ENCODE peak calls at places on chromosomes 4 and X, in ten cellular contexts. One of them, this sample, is unnamed.

GRCh38 chr4:61853041-61853440 is 652.9 kb downstream of the ADGRL3 start:
- ATAC-seq in right cardiac atrium: no peak
- ATAC-seq in natural killer cell: no peak
- ATAC-seq in effector memory CD8-positive, alpha-beta T cell: no peak
- ATAC-seq in T-helper 17 cell: no peak
- ATAC-seq in upper lobe of right lung: no peak
- ATAC-seq in A549: no peak
- ATAC-seq in RWPE2: no peak
- ATAC-seq in HCT116: no peak
- ATAC-seq in heart left ventricle: no peak
- ATAC-seq in this sample: no peak

GRCh38 chr4:2222838-2223237 is 19.1 kb downstream of the HAUS3 start:
- ATAC-seq in T-helper 17 cell: no peak
- ATAC-seq in HCT116: no peak
- ATAC-seq in right cardiac atrium: no peak
- ATAC-seq in upper lobe of right lung: no peak
- ATAC-seq in A549: no peak
- ATAC-seq in effector memory CD8-positive, alpha-beta T cell: no peak
- ATAC-seq in RWPE2: no peak
- ATAC-seq in natural killer cell: no peak
- ATAC-seq in heart left ventricle: no peak
- ATAC-seq in this sample: no peak

GRCh38 chrX:19827088-19827487 is 60.3 kb downstream of the SH3KBP1 start:
- ATAC-seq in natural killer cell: no peak
- ATAC-seq in right cardiac atrium: no peak
- ATAC-seq in effector memory CD8-positive, alpha-beta T cell: no peak
- ATAC-seq in T-helper 17 cell: peak; percentile 32
- ATAC-seq in A549: no peak
- ATAC-seq in RWPE2: no peak
- ATAC-seq in upper lobe of right lung: no peak
- ATAC-seq in heart left ventricle: no peak
- ATAC-seq in HCT116: no peak
- ATAC-seq in this sample: no peak

GRCh38 chr4:7844247-7844991 is 95.2 kb downstream of the AFAP1 start:
- ATAC-seq in natural killer cell: peak; percentile 84
- ATAC-seq in right cardiac atrium: peak; percentile 66
- ATAC-seq in heart left ventricle: no peak
- ATAC-seq in upper lobe of right lung: peak; percentile 91
- ATAC-seq in HCT116: peak; percentile 92
- ATAC-seq in effector memory CD8-positive, alpha-beta T cell: peak; percentile 96
- ATAC-seq in RWPE2: peak; percentile 73
- ATAC-seq in T-helper 17 cell: peak; percentile 93
- ATAC-seq in A549: peak; percentile 89
- ATAC-seq in this sample: peak; percentile 68

GRCh38 chrX:38935561-38935960 is 134.3 kb downstream of the MID1IP1 start:
- ATAC-seq in natural killer cell: no peak
- ATAC-seq in HCT116: no peak
- ATAC-seq in heart left ventricle: no peak
- ATAC-seq in RWPE2: no peak
- ATAC-seq in upper lobe of right lung: no peak
- ATAC-seq in A549: no peak
- ATAC-seq in right cardiac atrium: no peak
- ATAC-seq in T-helper 17 cell: no peak
- ATAC-seq in effector memory CD8-positive, alpha-beta T cell: no peak
- ATAC-seq in this sample: no peak

GRCh38 chr4:184344435-184344834 is 126.8 kb upstream of the ENPP6 start:
- ATAC-seq in upper lobe of right lung: no peak
- ATAC-seq in right cardiac atrium: no peak
- ATAC-seq in heart left ventricle: no peak
- ATAC-seq in T-helper 17 cell: no peak
- ATAC-seq in HCT116: no peak
- ATAC-seq in natural killer cell: no peak
- ATAC-seq in effector memory CD8-positive, alpha-beta T cell: no peak
- ATAC-seq in RWPE2: no peak
- ATAC-seq in A549: no peak
- ATAC-seq in this sample: no peak

GRCh38 chr4:83922419-83922818 is 386.5 kb downstream of the GPAT3 start:
- ATAC-seq in upper lobe of right lung: no peak
- ATAC-seq in T-helper 17 cell: no peak
- ATAC-seq in heart left ventricle: no peak
- ATAC-seq in natural killer cell: no peak
- ATAC-seq in right cardiac atrium: no peak
- ATAC-seq in A549: no peak
- ATAC-seq in effector memory CD8-positive, alpha-beta T cell: no peak
- ATAC-seq in RWPE2: no peak
- ATAC-seq in HCT116: no peak
- ATAC-seq in this sample: no peak

GRCh38 chr4:128615197-128615596 is 194.3 kb upstream of the JADE1 start:
- ATAC-seq in heart left ventricle: no peak
- ATAC-seq in right cardiac atrium: peak; percentile 24
- ATAC-seq in A549: no peak
- ATAC-seq in upper lobe of right lung: peak; percentile 49
- ATAC-seq in natural killer cell: no peak
- ATAC-seq in HCT116: no peak
- ATAC-seq in T-helper 17 cell: no peak
- ATAC-seq in RWPE2: no peak
- ATAC-seq in effector memory CD8-positive, alpha-beta T cell: no peak
- ATAC-seq in this sample: no peak

GRCh38 chr4:124262211-124263179 is 450.0 kb downstream of the ANKRD50 start:
- ATAC-seq in T-helper 17 cell: peak; percentile 50
- ATAC-seq in A549: peak; percentile 94
- ATAC-seq in natural killer cell: peak; percentile 49
- ATAC-seq in RWPE2: peak; percentile 91
- ATAC-seq in right cardiac atrium: peak; percentile 89
- ATAC-seq in HCT116: peak; percentile 98
- ATAC-seq in effector memory CD8-positive, alpha-beta T cell: peak; percentile 35
- ATAC-seq in upper lobe of right lung: peak; percentile 92
- ATAC-seq in heart left ventricle: no peak
- ATAC-seq in this sample: peak; percentile 69

GRCh38 chr4:95764961-95765360 is 74.9 kb upstream of the PDHA2 start:
- ATAC-seq in HCT116: no peak
- ATAC-seq in heart left ventricle: no peak
- ATAC-seq in RWPE2: no peak
- ATAC-seq in effector memory CD8-positive, alpha-beta T cell: no peak
- ATAC-seq in natural killer cell: no peak
- ATAC-seq in upper lobe of right lung: no peak
- ATAC-seq in T-helper 17 cell: no peak
- ATAC-seq in A549: no peak
- ATAC-seq in right cardiac atrium: no peak
- ATAC-seq in this sample: no peak

GRCh38 chr4:56146956-56147355 is 198.2 kb downstream of the CEP135 start:
- ATAC-seq in HCT116: no peak
- ATAC-seq in effector memory CD8-positive, alpha-beta T cell: no peak
- ATAC-seq in natural killer cell: no peak
- ATAC-seq in A549: no peak
- ATAC-seq in heart left ventricle: no peak
- ATAC-seq in T-helper 17 cell: no peak
- ATAC-seq in RWPE2: no peak
- ATAC-seq in right cardiac atrium: no peak
- ATAC-seq in upper lobe of right lung: no peak
- ATAC-seq in this sample: no peak

This sample was measured in stimulated activated memory B cell treated with anti-CD40 and anti-IgM and Interleukin-4, amounts not matched to agents 10 μg/mL and 1 μg/mL and 100 μg/mL, for 72 hours.